ENCODE peak calls at places on chromosomes 16 and 17, in nine cellular contexts. R is GM12878; T is mammary epithelial cell; W is CD4-positive, alpha-beta T cell; A is A549; P is progenitor cell of endocrine pancreas; X is AG04450; B is osteocyte; Q is dorsolateral prefrontal cortex. V is an unnamed sample.

GRCh38 chr17:65485388-65486299 is 75.8 kb downstream of the AXIN2 start:
- DNase-seq in Q (no peak), X (no peak), B (no peak), P (no peak), W (no peak), T (no peak), R (no peak), A (no peak), V (no peak)

GRCh38 chr17:13513039-13513405 is 88.7 kb downstream of the HS3ST3A1 start:
- DNase-seq in W (no peak), A (no peak), Q (no peak), X (no peak), P (no peak), T (no peak), R (no peak), B (no peak), V (no peak)

GRCh38 chr17:28746611-28747045 is 2.8 kb downstream of the TRAF4 start:
- DNase-seq in A (peak), B (no peak), Q (no peak), T (peak), W (no peak), P (no peak), R (no peak), X (no peak), V (no peak)

GRCh38 chr17:76631821-76632565 is 11.6 kb downstream of the ST6GALNAC1 start:
- DNase-seq in Q (no peak), R (no peak), T (peak), X (no peak), W (no peak), P (no peak), A (no peak), B (no peak), V (no peak)

GRCh38 chr16:87382023-87382785 is 1.4 kb downstream of the FBXO31 start:
- DNase-seq in X (no peak), R (no peak), P (no peak), T (no peak), W (no peak), A (no peak), B (no peak), Q (no peak), V (no peak)

GRCh38 chr17:79779088-79779529 is 1.2 kb downstream of the CBX2 start:
- DNase-seq in P (no peak), R (no peak), B (no peak), X (no peak), Q (no peak), W (no peak), A (no peak), T (no peak), V (no peak)

GRCh38 chr16:49910761-49911160 is 54.8 kb upstream of the ZNF423 start:
- DNase-seq in Q (no peak), R (no peak), B (no peak), T (no peak), A (no peak), P (no peak), X (no peak), W (no peak), V (no peak)

GRCh38 chr16:56450275-56450889 is 750 bp downstream of the NUDT21 start:
- DNase-seq in Q (no peak), X (no peak), B (no peak), R (no peak), W (no peak), A (peak), T (peak), P (no peak), V (peak)

GRCh38 chr16:55078699-55079415 is 148.2 kb downstream of the IRX5 start:
- DNase-seq in R (no peak), A (no peak), W (no peak), X (no peak), B (no peak), T (no peak), P (no peak), Q (no peak), V (no peak)

GRCh38 chr17:65797809-65798208 is 236.4 kb upstream of the AXIN2 start:
- DNase-seq in Q (no peak), A (peak), W (peak), P (no peak), B (no peak), X (no peak), R (no peak), T (no peak), V (no peak)

GRCh38 chr16:87924937-87925670 is 11.2 kb downstream of the CA5A start:
- DNase-seq in P (no peak), A (no peak), T (no peak), B (no peak), R (no peak), X (no peak), W (no peak), Q (no peak), V (no peak)

GRCh38 chr17:60675997-60676396 is 1.7 kb upstream of the BCAS3 start:
- DNase-seq in R (no peak), A (no peak), X (no peak), P (no peak), T (no peak), W (no peak), B (no peak), Q (no peak), V (no peak)

GRCh38 chr16:4690946-4691665 is 2.3 kb upstream of the NUDT16L1 start:
- DNase-seq in B (no peak), P (no peak), Q (no peak), W (no peak), T (no peak), A (no peak), X (no peak), R (no peak), V (no peak)

GRCh38 chr16:4213721-4214120 is 28.2 kb downstream of the SRL start:
- DNase-seq in X (no peak), W (no peak), Q (no peak), R (no peak), T (no peak), B (no peak), P (no peak), A (no peak), V (no peak)

GRCh38 chr17:78839762-78840529 is 668 bp downstream of the USP36 start:
- DNase-seq in T (peak), X (no peak), B (peak), A (peak), Q (no peak), R (no peak), W (peak), P (peak), V (peak)

GRCh38 chr16:50979806-50980620 is 171.1 kb downstream of the SALL1 start:
- DNase-seq in W (no peak), B (no peak), T (no peak), A (no peak), P (no peak), X (no peak), Q (no peak), R (no peak), V (no peak)

GRCh38 chr16:22161999-22162657 is at the start of gene SDR42E2:
- DNase-seq in T (peak), X (no peak), P (peak), B (no peak), R (no peak), Q (no peak), W (peak), A (no peak), V (peak)

GRCh38 chr17:57493171-57493570 is 236.8 kb downstream of the MSI2 start:
- DNase-seq in Q (no peak), P (no peak), A (no peak), T (no peak), B (no peak), X (no peak), W (no peak), R (no peak), V (peak)

GRCh38 chr17:79681628-79682261 is 49.0 kb upstream of the ENPP7 start:
- DNase-seq in T (no peak), B (no peak), Q (no peak), A (no peak), X (no peak), R (no peak), W (no peak), P (no peak), V (no peak)

GRCh38 chr17:82246365-82247174 is 17.7 kb downstream of the SLC16A3 start:
- DNase-seq in P (no peak), R (no peak), X (no peak), T (peak), W (no peak), A (peak), B (no peak), Q (peak), V (no peak)

GRCh38 chr16:57613514-57613913 is 14.9 kb upstream of the ADGRG1 start:
- DNase-seq in P (no peak), A (no peak), B (no peak), R (no peak), W (no peak), Q (peak), T (no peak), X (no peak), V (no peak)

GRCh38 chr17:45228121-45228941 is 6.6 kb downstream of the FMNL1 start:
- DNase-seq in P (no peak), W (no peak), T (no peak), R (no peak), X (no peak), B (no peak), A (peak), Q (no peak), V (no peak)

GRCh38 chr17:49696233-49696761 is 11.5 kb downstream of the SLC35B1 start:
- DNase-seq in W (no peak), A (no peak), T (no peak), X (no peak), R (peak), P (no peak), B (no peak), Q (peak), V (peak)

GRCh38 chr17:21330436-21331160 is 45.6 kb upstream of the KCNJ12 start:
- DNase-seq in B (no peak), W (no peak), Q (peak), T (no peak), X (no peak), P (no peak), R (no peak), A (no peak), V (no peak)

GRCh38 chr17:39899215-39899614 is 19.2 kb downstream of the GSDMB start:
- DNase-seq in P (no peak), Q (no peak), T (no peak), W (no peak), X (no peak), B (no peak), R (no peak), A (no peak), V (no peak)

GRCh38 chr16:57377080-57377841 is 5.0 kb downstream of the CX3CL1 start:
- DNase-seq in B (no peak), A (peak), X (peak), T (peak), R (peak), Q (no peak), P (no peak), W (no peak), V (peak)

GRCh38 chr16:86784267-86784626 is 205.9 kb downstream of the FOXL1 start:
- DNase-seq in R (no peak), A (no peak), X (no peak), W (no peak), Q (no peak), P (no peak), T (no peak), B (no peak), V (no peak)

GRCh38 chr16:73047536-73048291 is at the start of gene ZFHX3:
- DNase-seq in X (no peak), B (no peak), Q (no peak), P (peak), W (peak), T (peak), A (peak), R (no peak), V (peak)
- TF ChIP-seq CTCF in X (no peak), B (peak), Q (peak), P (no peak), W (no peak), T (no peak), A (peak), R (peak), V (peak)

GRCh38 chr17:8742274-8742673 is 2.4 kb downstream of the CCDC42 start:
- DNase-seq in B (no peak), P (no peak), T (no peak), X (no peak), A (no peak), W (no peak), Q (no peak), R (no peak), V (no peak)

GRCh38 chr17:8741366-8741765 is 3.3 kb downstream of the CCDC42 start:
- DNase-seq in R (no peak), X (no peak), T (no peak), A (no peak), P (no peak), B (no peak), W (no peak), Q (no peak), V (no peak)

GRCh38 chr17:8741771-8742170 is 2.9 kb downstream of the CCDC42 start:
- DNase-seq in B (no peak), A (no peak), P (no peak), W (no peak), X (no peak), T (no peak), R (no peak), Q (no peak), V (no peak)

GRCh38 chr17:8739104-8739503 is 5.5 kb downstream of the CCDC42 start:
- DNase-seq in B (no peak), P (no peak), T (no peak), A (no peak), R (no peak), X (no peak), Q (no peak), W (no peak), V (no peak)

GRCh38 chr17:8740486-8740885 is 4.2 kb downstream of the CCDC42 start:
- DNase-seq in T (no peak), A (no peak), Q (no peak), P (no peak), R (no peak), B (no peak), W (peak), X (no peak), V (peak)
- TF ChIP-seq CTCF in T (no peak), A (no peak), Q (no peak), P (no peak), R (no peak), B (no peak), W (no peak), X (peak), V (no peak)

GRCh38 chr16:84749072-84749471 is 49.3 kb downstream of the USP10 start:
- DNase-seq in W (no peak), R (no peak), A (no peak), B (no peak), X (no peak), P (no peak), Q (no peak), T (no peak), V (no peak)
- TF ChIP-seq CTCF in W (no peak), R (no peak), A (no peak), B (no peak), X (peak), P (no peak), Q (no peak), T (no peak), V (no peak)

DNA sequence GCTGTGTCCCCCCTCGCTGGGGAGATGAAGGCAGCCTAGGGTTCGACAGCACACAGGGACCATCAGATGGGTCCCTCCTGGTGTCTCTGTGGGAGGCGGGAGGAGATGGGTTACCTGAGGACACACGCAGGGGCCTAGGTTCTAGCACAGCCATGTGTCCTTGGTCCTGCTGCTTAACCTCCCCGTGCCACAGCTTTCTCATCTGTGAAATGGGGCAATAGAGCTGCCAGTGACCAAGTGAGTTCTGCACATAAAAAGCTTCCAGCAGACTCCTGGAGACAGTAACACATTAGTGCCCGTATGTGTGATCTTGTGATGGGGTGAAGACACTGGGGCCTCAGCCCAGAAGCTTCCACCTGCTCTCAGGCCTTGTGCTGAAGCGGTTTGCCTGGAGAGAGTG is 96.0 kb upstream of the GSE1 start:
- DNase-seq in X (no peak), T (no peak), R (no peak), A (no peak), W (no peak), B (no peak), Q (no peak), P (no peak), V (no peak)
- TF ChIP-seq CTCF in X (no peak), T (no peak), R (no peak), A (no peak), W (no peak), B (no peak), Q (no peak), P (no peak), V (no peak)

GRCh38 chr17:48293319-48294192 is 136.5 kb downstream of the SKAP1 start:
- DNase-seq in A (peak), Q (no peak), X (no peak), P (no peak), T (no peak), R (no peak), W (no peak), B (no peak), V (no peak)
- TF ChIP-seq CTCF in A (no peak), Q (no peak), X (no peak), P (no peak), T (no peak), R (no peak), W (no peak), B (no peak), V (no peak)

DNA sequence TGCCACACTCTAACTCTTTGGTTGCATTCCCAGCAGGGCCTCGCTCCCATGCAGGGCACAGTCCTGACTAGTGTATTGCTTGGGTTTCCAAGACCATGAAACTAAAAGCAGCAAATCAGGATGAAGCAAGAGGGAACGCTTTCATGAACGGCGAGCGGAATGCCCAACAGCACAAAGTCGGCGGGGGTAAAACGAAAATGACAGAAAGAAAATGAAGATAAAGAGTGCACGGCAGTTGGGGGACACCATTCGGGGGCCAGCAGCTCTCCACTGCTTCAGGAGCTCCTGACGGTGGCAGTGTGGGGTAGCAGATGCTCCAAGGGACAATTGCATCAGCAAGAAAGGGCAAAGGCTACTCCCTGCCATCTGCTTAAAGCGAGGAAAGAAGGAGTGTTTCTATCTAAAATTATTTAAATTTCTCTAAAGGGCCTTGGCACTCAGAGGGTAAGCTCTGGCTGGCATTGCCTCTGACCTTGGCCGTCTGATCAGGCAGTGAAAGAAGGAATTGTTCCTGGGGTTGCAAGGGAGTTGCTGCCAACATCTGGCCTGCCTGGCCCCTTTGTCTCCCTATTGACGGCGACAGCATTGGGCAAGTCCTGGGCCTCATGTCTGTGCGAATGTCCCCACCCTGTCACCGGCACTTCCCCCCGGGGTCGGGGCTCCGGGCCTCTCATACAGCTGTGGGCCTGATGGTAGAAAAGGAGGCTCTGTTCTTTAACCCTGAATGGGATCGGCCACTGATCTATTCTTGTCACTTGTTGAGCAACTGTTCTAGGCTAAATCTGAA is 138.2 kb downstream of the CMIP start:
- DNase-seq in A (peak), Q (peak), P (no peak), R (no peak), W (no peak), T (no peak), X (no peak), B (no peak), V (no peak)
- TF ChIP-seq CTCF in A (peak), Q (peak), P (no peak), R (no peak), W (no peak), T (peak), X (no peak), B (no peak), V (no peak)

DNA sequence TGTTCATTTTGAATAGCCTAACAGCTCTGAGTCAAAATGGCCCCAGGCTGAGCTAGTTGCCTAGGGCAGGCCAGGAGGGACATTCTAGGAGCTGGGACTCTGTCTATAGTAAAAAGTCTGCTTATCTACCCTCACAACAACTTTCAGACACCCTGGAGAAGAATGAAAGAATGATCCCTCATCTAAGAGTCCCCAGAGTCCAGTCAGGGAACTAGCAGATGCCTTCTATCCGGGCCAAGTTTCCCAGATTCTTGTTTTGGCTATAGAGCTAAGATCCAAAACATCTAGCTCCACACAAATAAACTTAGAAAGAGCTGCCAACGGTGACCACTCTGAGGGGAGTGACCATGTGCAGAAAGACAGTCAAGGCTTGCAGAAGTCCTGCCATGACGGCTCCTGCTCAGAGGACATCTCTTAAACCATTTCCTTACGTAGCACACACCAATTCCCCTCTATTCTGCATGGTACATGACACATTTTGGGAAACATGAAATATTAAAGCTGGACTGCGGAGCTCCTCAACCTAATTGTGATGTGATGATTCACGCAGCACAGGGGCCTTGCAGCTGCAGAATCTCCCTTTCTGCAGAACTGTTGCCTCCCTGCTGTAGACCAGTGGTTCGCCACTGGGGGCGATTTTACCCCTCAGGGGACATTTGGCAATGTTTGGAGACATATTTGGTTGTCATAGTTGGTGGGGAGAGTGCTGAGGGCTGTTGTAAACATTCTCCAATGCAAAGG is 24.2 kb downstream of the FAM20A start:
- DNase-seq in B (no peak), Q (no peak), R (no peak), X (peak), T (no peak), P (no peak), A (no peak), W (no peak), V (no peak)
- TF ChIP-seq CTCF in B (no peak), Q (no peak), R (no peak), X (peak), T (no peak), P (no peak), A (no peak), W (no peak), V (no peak)

DNA sequence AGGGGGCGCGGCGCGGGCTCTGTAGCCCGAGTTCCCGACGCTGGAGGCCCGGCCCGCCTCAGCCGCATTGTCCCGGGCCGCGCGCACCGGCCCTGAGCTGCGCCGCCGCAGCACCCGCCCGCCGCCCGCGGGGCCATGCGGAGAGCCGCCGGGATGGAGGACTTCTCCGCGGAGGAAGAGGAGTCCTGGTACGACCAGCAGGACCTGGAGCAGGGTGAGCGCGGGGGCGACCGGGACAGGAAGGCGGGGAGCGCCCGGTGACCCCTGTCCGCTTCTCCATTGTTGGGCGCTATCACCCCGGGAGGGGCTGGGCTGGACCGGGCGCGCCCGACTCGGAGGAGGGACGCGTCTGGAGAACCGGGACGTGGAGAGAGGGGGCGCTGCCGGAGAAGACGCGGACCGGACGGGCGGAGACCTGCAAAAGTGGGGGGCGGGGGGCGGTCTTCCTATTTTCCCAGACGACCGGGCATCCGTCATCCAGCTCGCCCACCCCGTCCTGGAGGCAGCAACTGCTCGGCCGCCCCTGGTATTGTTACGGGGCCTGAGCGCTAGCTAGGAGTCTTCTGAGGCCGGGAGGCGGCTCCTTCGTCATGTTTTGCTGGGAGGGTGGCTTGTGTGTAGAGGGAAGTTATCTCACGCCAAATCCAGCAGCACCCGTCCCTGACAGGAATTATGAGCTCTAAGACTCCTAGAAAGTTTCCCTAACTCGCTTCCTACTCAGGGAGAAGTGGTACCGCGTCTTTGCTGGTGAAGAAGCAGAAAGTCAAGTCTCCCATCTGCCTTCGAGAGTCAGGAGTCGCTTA is 678 bp downstream of the CDR2L start:
- DNase-seq in T (peak), P (peak), X (peak), Q (peak), W (no peak), R (no peak), A (peak), B (peak), V (no peak)
- TF ChIP-seq CTCF in T (peak), P (peak), X (peak), Q (peak), W (no peak), R (no peak), A (no peak), B (peak), V (no peak)

V was measured in GM13977.